ENCODE peak calls at places on chromosome 14, in seven cellular contexts. G is thyroid gland, I is IMR-90, D is left ventricle myocardium inferior, W is Panc1, M is heart left ventricle, T is fibroblast of lung. N is an unnamed sample.

GRCh38 chr14:43161477-43161876 is 1345.6 kb downstream of the FSCB start:
- DNase-seq in G (no peak), I (no peak), D (no peak), W (no peak), M (no peak), T (no peak), N (no peak)

GRCh38 chr14:20630340-20631022 is 11.0 kb downstream of the OR6S1 start:
- DNase-seq in G (no peak), I (peak), D (no peak), W (peak), M (no peak), T (peak), N (no peak)

GRCh38 chr14:41607966-41608663 is 1.4 kb downstream of the LRFN5 start:
- DNase-seq in G (no peak), I (no peak), D (no peak), W (no peak), M (no peak), T (peak), N (no peak)

GRCh38 chr14:74595006-74595735 is 16.9 kb downstream of the LTBP2 start:
- DNase-seq in G (peak), I (peak), D (peak), W (no peak), M (peak), T (peak), N (no peak)

GRCh38 chr14:91232052-91232451 is 12.5 kb downstream of the GPR68 start:
- DNase-seq in G (no peak), I (no peak), D (no peak), W (no peak), M (no peak), T (no peak), N (no peak)

GRCh38 chr14:26261368-26262122 is 336.3 kb downstream of the NOVA1 start:
- DNase-seq in G (no peak), I (no peak), D (no peak), W (no peak), M (no peak), T (no peak), N (no peak)

GRCh38 chr14:43687866-43688265 is 819.2 kb downstream of the FSCB start:
- DNase-seq in G (no peak), I (peak), D (no peak), W (no peak), M (no peak), T (peak), N (no peak)

GRCh38 chr14:75417674-75418073 is 10.1 kb upstream of the JDP2 start:
- DNase-seq in G (peak), I (peak), D (no peak), W (no peak), M (no peak), T (peak), N (no peak)

GRCh38 chr14:67517083-67517482 is 16.0 kb upstream of the PLEKHH1 start:
- DNase-seq in G (peak), I (no peak), D (peak), W (no peak), M (peak), T (no peak), N (no peak)

DNA sequence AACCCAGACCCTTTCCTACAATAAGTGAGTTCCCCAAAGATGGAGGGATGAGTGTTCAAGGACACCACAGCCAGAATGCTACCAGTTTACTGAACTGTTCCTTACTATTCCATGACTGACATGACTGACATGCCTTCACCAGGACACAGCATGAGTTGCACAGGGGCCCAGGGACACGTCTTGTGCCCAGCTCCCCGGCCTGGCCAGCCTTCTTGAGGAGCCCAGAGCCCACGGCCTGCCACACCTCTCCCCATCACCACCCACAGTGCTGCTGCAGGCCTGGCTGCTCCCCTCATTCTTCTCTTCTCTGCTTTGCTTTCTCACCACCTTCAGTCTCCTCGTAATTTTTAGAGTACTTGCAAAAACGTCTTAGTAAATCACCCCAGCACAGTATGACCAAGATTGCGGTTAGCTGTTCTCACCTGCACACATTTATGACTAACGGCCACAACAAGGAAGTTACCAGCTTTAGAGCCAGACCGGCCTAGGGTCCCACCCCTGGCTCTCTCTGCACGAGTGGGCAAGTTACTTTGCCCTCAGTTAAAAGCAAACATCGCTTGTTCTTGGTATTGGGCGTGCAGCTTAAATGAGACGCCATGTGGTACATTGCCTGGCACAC is 18.5 kb downstream of the PPP2R5E start:
- DNase-seq in G (peak), I (no peak), D (no peak), W (no peak), M (no peak), T (no peak), N (no peak)
- H3K27ac ChIP-seq in G (peak), I (no peak), D (no peak), W (no peak), M (no peak), T (no peak), N (no peak)

DNA sequence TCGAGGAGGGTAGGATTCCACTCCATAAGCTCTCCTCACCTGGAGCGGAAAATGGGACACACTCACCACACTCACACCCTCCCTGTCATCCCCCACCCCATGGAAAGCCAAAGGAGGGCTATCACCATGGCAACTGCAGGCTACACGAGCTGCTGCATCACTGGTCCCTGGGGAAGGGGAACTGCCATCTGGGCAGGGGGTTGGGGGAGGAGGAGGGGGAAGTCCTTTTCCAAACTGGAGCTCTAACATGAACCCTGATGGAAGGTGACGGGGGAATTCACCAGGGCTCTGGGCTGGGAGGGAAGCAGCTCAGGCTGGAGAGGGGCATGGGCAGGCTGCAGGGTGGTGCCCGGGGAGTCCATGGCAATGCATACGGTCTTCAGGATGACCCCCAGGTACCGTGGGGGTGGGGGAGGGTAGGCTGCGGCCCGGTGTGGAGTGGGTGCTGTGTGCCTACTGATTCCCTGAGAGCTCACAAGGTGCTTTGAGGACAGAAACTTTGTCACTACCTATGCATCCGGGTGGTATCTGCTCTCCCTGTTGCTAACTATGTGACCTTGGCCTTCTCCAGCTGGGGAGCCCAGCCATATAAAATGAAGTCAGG is 94.5 kb downstream of the LRRC74A start:
- DNase-seq in G (no peak), I (no peak), D (no peak), W (no peak), M (no peak), T (no peak), N (no peak)
- H3K4me3 ChIP-seq in G (no peak), I (no peak), D (no peak), W (no peak), M (no peak), T (no peak), N (no peak)

GRCh38 chr14:96938946-96939345 is 141.8 kb downstream of the VRK1 start:
- DNase-seq in G (no peak), I (no peak), D (no peak), W (no peak), M (no peak), T (no peak), N (no peak)
- TF ChIP-seq CTCF in G (no peak), I (no peak), D (no peak), W (no peak), M (no peak), T (no peak), N (no peak)

GRCh38 chr14:56273949-56274348 is 155.7 kb downstream of the PELI2 start:
- DNase-seq in G (no peak), I (no peak), D (no peak), W (no peak), M (peak), T (no peak), N (no peak)
- H3K27ac ChIP-seq in G (no peak), I (no peak), D (no peak), W (no peak), M (no peak), T (no peak), N (peak)

GRCh38 chr14:103267226-103267625 is 66.8 kb upstream of the EIF5 start:
- DNase-seq in G (no peak), I (no peak), D (no peak), W (no peak), M (no peak), T (no peak), N (no peak)
- H3K4me3 ChIP-seq in G (no peak), I (no peak), D (no peak), W (no peak), M (no peak), T (no peak), N (no peak)

GRCh38 chr14:101254805-101255764 is 306.2 kb upstream of the DIO3 start:
- DNase-seq in G (no peak), I (no peak), D (no peak), W (no peak), M (no peak), T (no peak), N (peak)

GRCh38 chr14:101257551-101257950 is 303.7 kb upstream of the DIO3 start:
- DNase-seq in G (no peak), I (no peak), D (no peak), W (no peak), M (no peak), T (no peak), N (no peak)

GRCh38 chr14:101256266-101256665 is 305.0 kb upstream of the DIO3 start:
- DNase-seq in G (no peak), I (no peak), D (no peak), W (no peak), M (no peak), T (no peak), N (no peak)

GRCh38 chr14:101253948-101254347 is 307.3 kb upstream of the DIO3 start:
- DNase-seq in G (no peak), I (no peak), D (no peak), W (no peak), M (no peak), T (no peak), N (peak)

GRCh38 chr14:101255765-101256125 is 305.6 kb upstream of the DIO3 start:
- DNase-seq in G (no peak), I (no peak), D (no peak), W (no peak), M (no peak), T (no peak), N (no peak)
- TF ChIP-seq CTCF in G (no peak), I (no peak), D (no peak), W (no peak), M (no peak), T (no peak), N (no peak)

DNA sequence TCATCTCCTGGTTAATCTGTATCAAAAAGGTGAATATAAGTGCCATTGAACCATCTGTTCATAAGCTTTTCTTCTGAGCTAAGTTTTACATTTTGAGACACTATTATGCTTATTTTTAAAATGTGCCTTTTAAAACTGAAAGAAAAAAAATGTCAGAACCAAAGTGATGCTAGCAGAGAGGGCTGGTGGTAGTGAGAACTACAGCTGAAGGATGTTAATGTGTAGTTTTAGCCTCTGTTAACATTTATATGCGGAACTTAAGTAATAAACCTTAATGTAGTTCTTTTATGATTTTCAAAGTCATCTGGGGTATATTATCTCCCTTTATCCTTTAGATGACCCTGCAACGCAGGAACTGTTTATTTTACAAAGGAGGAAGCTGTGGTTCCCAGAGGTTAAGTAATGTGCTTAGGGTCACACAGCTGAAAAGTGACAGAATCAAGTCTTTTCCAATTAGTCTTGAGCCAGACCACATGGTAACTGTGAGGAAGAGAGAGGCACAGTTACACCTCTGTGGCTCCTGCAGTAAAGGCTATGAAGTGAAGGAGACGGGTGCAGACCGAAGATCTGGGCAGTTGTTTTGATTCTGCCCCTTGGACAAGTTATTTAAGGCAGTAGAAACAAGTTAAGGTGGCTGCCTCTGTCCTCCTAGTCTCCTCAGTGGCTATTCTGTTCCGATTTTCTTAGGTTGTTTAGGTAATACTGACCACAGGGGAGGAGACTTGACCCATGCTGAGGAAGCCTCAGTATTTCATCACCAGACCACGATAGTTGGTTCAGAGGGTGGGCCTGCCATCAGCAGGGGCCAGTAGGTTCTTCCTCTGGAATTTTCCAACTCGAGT is 23.9 kb downstream of the GNG2 start:
- DNase-seq in G (no peak), I (peak), D (no peak), W (no peak), M (no peak), T (peak), N (no peak)
- H3K27ac ChIP-seq in G (no peak), I (peak), D (peak), W (no peak), M (peak), T (no peak), N (no peak)

GRCh38 chr14:104140213-104140462 is 1.8 kb downstream of the KIF26A start:
- DNase-seq in G (no peak), I (no peak), D (peak), W (no peak), M (no peak), T (no peak), N (no peak)

GRCh38 chr14:104138891-104139459 is 588 bp downstream of the KIF26A start:
- DNase-seq in G (no peak), I (no peak), D (peak), W (no peak), M (no peak), T (no peak), N (no peak)

GRCh38 chr14:104140463-104141331 is 2.3 kb downstream of the KIF26A start:
- DNase-seq in G (peak), I (no peak), D (no peak), W (no peak), M (no peak), T (no peak), N (no peak)

GRCh38 chr14:104138098-104138890 is at the start of gene KIF26A:
- DNase-seq in G (no peak), I (no peak), D (peak), W (no peak), M (peak), T (no peak), N (no peak)

GRCh38 chr14:104139460-104140212 is 1.2 kb downstream of the KIF26A start:
- DNase-seq in G (no peak), I (no peak), D (peak), W (no peak), M (peak), T (no peak), N (no peak)
- H3K4me3 ChIP-seq in G (no peak), I (no peak), D (peak), W (peak), M (peak), T (peak), N (peak)

DNA sequence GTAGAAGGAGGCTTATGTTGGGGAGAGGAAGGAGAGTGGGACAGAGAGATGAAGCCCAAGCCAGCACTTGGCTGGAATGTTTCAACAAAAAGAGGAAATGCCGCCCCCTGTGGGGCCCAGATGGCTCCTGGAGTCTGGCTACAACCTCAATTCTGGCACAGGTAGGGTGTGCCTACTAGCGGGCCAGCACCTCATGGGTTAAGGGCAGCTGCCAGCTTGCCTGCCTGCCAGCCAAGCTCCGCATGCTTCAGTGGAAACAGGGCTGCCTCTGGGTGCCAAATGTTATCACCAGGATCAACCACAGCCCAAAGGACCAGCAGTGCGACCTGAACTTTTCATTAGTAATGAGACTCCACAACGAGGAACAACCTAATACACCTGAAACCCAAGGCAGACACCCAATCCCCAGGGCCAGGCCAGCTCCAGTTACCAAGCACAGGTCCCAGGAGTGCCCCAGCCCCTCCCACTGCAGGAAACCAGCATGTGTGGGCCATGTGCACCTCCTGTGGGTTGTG is 11.3 kb downstream of the RAB15 start:
- DNase-seq in G (peak), I (no peak), D (no peak), W (no peak), M (no peak), T (no peak), N (no peak)
- TF ChIP-seq CTCF in G (no peak), I (no peak), D (no peak), W (no peak), M (no peak), T (no peak), N (no peak)

DNA sequence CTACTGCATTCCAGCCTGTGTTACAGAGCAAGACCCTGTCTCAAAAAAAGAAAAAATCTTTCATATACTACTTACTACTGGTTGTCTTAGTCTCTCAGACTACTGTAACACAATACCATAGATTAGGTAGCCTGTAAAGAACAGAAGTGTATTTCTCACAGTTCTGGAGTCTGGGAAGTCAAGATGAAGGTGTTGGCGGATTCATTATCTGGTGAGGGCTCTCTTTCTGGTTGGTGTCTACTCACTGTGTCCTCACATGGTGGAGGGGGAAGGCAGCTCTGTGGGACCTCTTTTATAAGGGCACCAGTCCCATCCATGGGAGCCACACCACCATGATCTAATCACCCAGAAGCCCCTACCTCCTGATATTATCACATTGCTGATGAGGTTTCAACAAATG is 14.4 kb downstream of the WDR20 start:
- DNase-seq in G (no peak), I (no peak), D (no peak), W (no peak), M (no peak), T (no peak), N (no peak)
- H3K27ac ChIP-seq in G (no peak), I (no peak), D (no peak), W (no peak), M (no peak), T (no peak), N (no peak)